ENCODE peak calls at places on chromosomes 16 and 17, in seven cellular contexts. O is HCEC 1CT; T is activated T-cell treated with anti-CD3 and anti-CD28 coated beads for 1 hour; I is fibroblast of the conjunctiva; K is cardiac fibroblast; X is thoracic aorta; C is stimulated activated CD4-positive, alpha-beta T cell treated with anti-CD3 and anti-CD28 coated beads, Interleukin-1b, Interleukin-23, amount 100 ng/mL, for 24 hours. D is an unnamed sample.

GRCh38 chr16:64305663-64306062 is 816.2 kb downstream of the CDH11 start:
- DNase-seq in O (no peak), T (no peak), I (no peak), K (no peak), X (no peak), C (no peak), D (no peak)

GRCh38 chr17:4534515-4534914 is 20.7 kb downstream of the MYBBP1A start:
- DNase-seq in O (no peak), T (no peak), I (no peak), K (no peak), X (no peak), C (no peak), D (no peak)

GRCh38 chr17:57874434-57875108 is 24.7 kb upstream of the MRPS23 start:
- DNase-seq in O (peak; percentile 90), T (no peak), I (peak; percentile 79), K (peak; percentile 88), X (peak; percentile 72), C (no peak), D (peak; percentile 97)

GRCh38 chr17:31093866-31094599 is 744 bp upstream of the NF1 start:
- DNase-seq in O (no peak), T (no peak), I (no peak), K (no peak), X (no peak), C (no peak), D (peak; percentile 37)

GRCh38 chr17:64134216-64134970 is 4.4 kb upstream of the ERN1 start:
- DNase-seq in O (no peak), T (no peak), I (no peak), K (no peak), X (no peak), C (no peak), D (no peak)

GRCh38 chr17:42989726-42990652 is 8.2 kb upstream of the RPL27 start:
- DNase-seq in O (peak; percentile 64), T (no peak), I (no peak), K (peak; percentile 76), X (no peak), C (no peak), D (no peak)

GRCh38 chr16:17340804-17341203 is 130.0 kb downstream of the XYLT1 start:
- DNase-seq in O (no peak), T (no peak), I (no peak), K (no peak), X (no peak), C (no peak), D (no peak)

GRCh38 chr17:17783121-17783824 is 53.5 kb downstream of the SREBF1 start:
- DNase-seq in O (no peak), T (peak; percentile 35), I (no peak), K (peak; percentile 27), X (no peak), C (no peak), D (peak; percentile 16)

GRCh38 chr16:68478526-68479249 is 30.4 kb upstream of the SMPD3 start:
- DNase-seq in O (no peak), T (no peak), I (no peak), K (no peak), X (no peak), C (no peak), D (no peak)

GRCh38 chr16:81431554-81432353 is 12.9 kb upstream of the CMIP start:
- DNase-seq in O (peak; percentile 50), T (no peak), I (peak; percentile 76), K (peak; percentile 80), X (no peak), C (no peak), D (peak; percentile 60)

GRCh38 chr17:1060991-1061390 is 64.1 kb downstream of the TIMM22 start:
- DNase-seq in O (peak; percentile 99), T (no peak), I (peak; percentile 94), K (peak; percentile 99), X (peak; percentile 53), C (no peak), D (peak; percentile 97)

GRCh38 chr17:41615454-41615853 is 2.9 kb upstream of the KRT16 start:
- DNase-seq in O (no peak), T (no peak), I (no peak), K (no peak), X (no peak), C (no peak), D (no peak)

GRCh38 chr17:49585422-49586027 is 9.9 kb downstream of the NXPH3 start:
- DNase-seq in O (no peak), T (no peak), I (no peak), K (peak; percentile 19), X (no peak), C (no peak), D (no peak)

GRCh38 chr16:24151482-24151939 is 104.6 kb upstream of the CACNG3 start:
- DNase-seq in O (no peak), T (no peak), I (no peak), K (no peak), X (no peak), C (no peak), D (peak; percentile 22)

GRCh38 chr16:66905633-66906539 is 12.8 kb downstream of the CDH16 start:
- DNase-seq in O (no peak), T (peak; percentile 20), I (no peak), K (no peak), X (no peak), C (no peak), D (no peak)

GRCh38 chr16:73390936-73391335 is 343.0 kb upstream of the ZFHX3 start:
- DNase-seq in O (no peak), T (no peak), I (no peak), K (peak; percentile 1), X (no peak), C (no peak), D (no peak)

GRCh38 chr16:877242-878065 is 76.9 kb upstream of the GNG13 start:
- DNase-seq in O (no peak), T (no peak), I (no peak), K (no peak), X (no peak), C (no peak), D (no peak)

GRCh38 chr16:75555213-75555706 is 792 bp downstream of the TMEM231 start:
- DNase-seq in O (peak; percentile 91), T (no peak), I (peak; percentile 89), K (peak; percentile 92), X (peak; percentile 52), C (no peak), D (peak; percentile 86)